ENCODE peak calls at places on chromosomes 5 and 9, in four cellular contexts. H, R, F and L are unnamed samples.

GRCh38 chr5:60161340-60161934 is 267.9 kb upstream of the PDE4D start:
- DNase-seq in H (peak), R (no peak), F (no peak), L (no peak)

GRCh38 chr5:151098185-151098813 is 17.5 kb upstream of the TNIP1 start:
- DNase-seq in H (peak), R (no peak), F (peak), L (peak)

GRCh38 chr9:23492126-23493002 is 333.7 kb downstream of the ELAVL2 start:
- DNase-seq in H (peak), R (no peak), F (no peak), L (no peak)

GRCh38 chr5:66617223-66617861 is 21.1 kb downstream of the MAST4 start:
- DNase-seq in H (no peak), R (no peak), F (no peak), L (no peak)

GRCh38 chr5:36363101-36363500 is 61.4 kb upstream of the RANBP3L start:
- DNase-seq in H (no peak), R (no peak), F (no peak), L (no peak)

GRCh38 chr9:122812736-122813135 is 12.8 kb downstream of the OR1K1 start:
- DNase-seq in H (no peak), R (no peak), F (no peak), L (no peak)

GRCh38 chr9:134324359-134325095 is 1.7 kb upstream of the RXRA start:
- DNase-seq in H (no peak), R (no peak), F (no peak), L (no peak)

GRCh38 chr5:50595199-50595598 is 71.2 kb upstream of the PARP8 start:
- DNase-seq in H (no peak), R (no peak), F (no peak), L (no peak)

GRCh38 chr5:153965102-153965645 is 73.5 kb downstream of the FAM114A2 start:
- DNase-seq in H (peak), R (peak), F (peak), L (no peak)

GRCh38 chr9:38343037-38343436 is 49.5 kb upstream of the ALDH1B1 start:
- DNase-seq in H (no peak), R (no peak), F (no peak), L (no peak)

GRCh38 chr5:165321912-165322311 is 1816.5 kb downstream of the MAT2B start:
- DNase-seq in H (no peak), R (no peak), F (no peak), L (no peak)